ENCODE peak calls at places on chromosomes 3 and 15, in eight cellular contexts. V, Q, N, C, U, B, F and D are unnamed samples.

GRCh38 chr3:85939026-85939616 is 980.3 kb downstream of the CADM2 start:
- DNase-seq in B (no peak), F (no peak), Q (no peak), U (no peak), N (no peak), C (no peak), V (no peak), D (peak)

GRCh38 chr3:167941234-167941995 is 154.3 kb downstream of the GOLIM4 start:
- DNase-seq in B (no peak), F (no peak), N (no peak), U (peak), Q (no peak), C (no peak), V (no peak), D (peak)

GRCh38 chr3:27724459-27725197 is 2.5 kb upstream of the EOMES start:
- DNase-seq in N (no peak), C (no peak), F (no peak), Q (peak), U (no peak), B (peak), V (no peak), D (no peak)

GRCh38 chr15:48861813-48862431 is 16.0 kb upstream of the EID1 start:
- DNase-seq in B (peak), U (no peak), C (peak), F (peak), V (no peak), Q (peak), N (peak), D (peak)

GRCh38 chr15:64544450-64544849 is 84.1 kb downstream of the ZNF609 start:
- DNase-seq in V (no peak), F (no peak), C (no peak), Q (no peak), N (no peak), B (no peak), U (no peak), D (no peak)

GRCh38 chr3:141915016-141915415 is 38.6 kb downstream of the ATP1B3 start:
- DNase-seq in F (no peak), C (no peak), Q (no peak), U (no peak), V (no peak), N (no peak), B (no peak), D (no peak)

GRCh38 chr3:171791695-171792082 is 18.6 kb downstream of the PLD1 start:
- DNase-seq in B (no peak), N (no peak), U (no peak), Q (peak), C (no peak), F (peak), V (no peak), D (peak)

GRCh38 chr3:49174586-49174985 is 3.2 kb downstream of the KLHDC8B start:
- DNase-seq in U (no peak), F (no peak), C (no peak), Q (no peak), N (no peak), B (no peak), V (no peak), D (no peak)

GRCh38 chr15:68412218-68412617 is 19.7 kb downstream of the ITGA11 start:
- DNase-seq in B (no peak), V (peak), C (no peak), U (no peak), Q (no peak), F (no peak), N (no peak), D (no peak)

GRCh38 chr3:12405432-12406272 is 78.6 kb upstream of the TSEN2 start:
- DNase-seq in F (peak), U (peak), C (no peak), V (peak), N (no peak), B (no peak), Q (no peak), D (peak)

GRCh38 chr15:69467636-69468035 is 15.0 kb downstream of the RPLP1 start:
- DNase-seq in U (no peak), F (no peak), Q (no peak), N (no peak), C (no peak), B (no peak), V (peak), D (no peak)

GRCh38 chr15:85142324-85142723 is 160.7 kb downstream of the PDE8A start:
- DNase-seq in B (no peak), U (no peak), N (no peak), Q (no peak), F (peak), V (no peak), C (no peak), D (no peak)

GRCh38 chr15:77497108-77497737 is 76.5 kb downstream of the HMG20A start:
- DNase-seq in N (peak), B (peak), Q (no peak), V (no peak), C (no peak), U (peak), F (no peak), D (peak)

GRCh38 chr3:150848864-150849263 is 56.4 kb downstream of the MINDY4B start:
- DNase-seq in B (no peak), U (no peak), F (no peak), Q (no peak), V (no peak), C (no peak), N (no peak), D (no peak)

GRCh38 chr3:53890726-53891499 is 746 bp downstream of the SELENOK start:
- DNase-seq in U (no peak), V (no peak), Q (peak), B (no peak), F (no peak), N (peak), C (peak), D (peak)

GRCh38 chr3:121800906-121801305 is 34.0 kb downstream of the IQCB1 start:
- DNase-seq in N (no peak), Q (no peak), V (no peak), F (no peak), B (no peak), C (no peak), U (no peak), D (no peak)

GRCh38 chr3:73399106-73399505 is 225.6 kb downstream of the PDZRN3 start:
- DNase-seq in Q (no peak), N (no peak), C (no peak), B (no peak), F (no peak), V (no peak), U (no peak), D (no peak)

GRCh38 chr3:3212781-3213416 is 33.4 kb upstream of the CRBN start:
- DNase-seq in V (no peak), B (no peak), N (no peak), U (no peak), Q (no peak), F (no peak), C (no peak), D (no peak)

GRCh38 chr15:67769468-67770097 is 55.7 kb upstream of the SKOR1 start:
- DNase-seq in B (no peak), C (no peak), N (no peak), Q (no peak), F (no peak), V (no peak), U (no peak), D (no peak)

GRCh38 chr3:77254967-77255831 is 215.3 kb downstream of the ROBO2 start:
- DNase-seq in U (no peak), V (no peak), N (peak), B (peak), F (peak), Q (peak), C (no peak), D (peak)

GRCh38 chr15:31302029-31302657 is 24.5 kb upstream of the KLF13 start:
- DNase-seq in Q (no peak), C (no peak), U (no peak), B (no peak), F (no peak), V (peak), N (no peak), D (no peak)

GRCh38 chr3:161310649-161311423 is 60.5 kb downstream of the SPTSSB start:
- DNase-seq in V (no peak), N (no peak), U (no peak), F (no peak), B (no peak), Q (no peak), C (peak), D (no peak)

GRCh38 chr3:177516130-177517011 is 319.1 kb upstream of the TBL1XR1 start:
- DNase-seq in U (peak), V (no peak), F (no peak), Q (peak), B (peak), C (no peak), N (no peak), D (peak)

GRCh38 chr15:92365079-92365478 is 28.6 kb upstream of the ST8SIA2 start:
- DNase-seq in V (no peak), F (no peak), U (no peak), Q (no peak), N (no peak), C (no peak), B (no peak), D (no peak)

GRCh38 chr3:127439621-127440020 is 150.9 kb downstream of the TPRA1 start:
- DNase-seq in V (peak), N (no peak), U (no peak), C (no peak), Q (no peak), B (no peak), F (no peak), D (no peak)

GRCh38 chr3:38966956-38967795 is 84.6 kb downstream of the SCN11A start:
- DNase-seq in N (no peak), Q (no peak), F (no peak), U (no peak), B (no peak), V (no peak), C (no peak), D (no peak)

GRCh38 chr15:28890711-28891495 is 5.1 kb downstream of the APBA2 start:
- DNase-seq in Q (no peak), F (no peak), C (peak), B (no peak), U (no peak), N (no peak), V (no peak), D (no peak)

GRCh38 chr3:71441925-71442620 is 141.5 kb downstream of the FOXP1 start:
- DNase-seq in B (no peak), F (no peak), U (no peak), V (no peak), N (no peak), Q (no peak), C (no peak), D (no peak)

GRCh38 chr3:127697531-127698240 is 24.9 kb downstream of the ABTB1 start:
- DNase-seq in Q (peak), C (peak), F (peak), N (peak), V (peak), B (peak), U (peak), D (peak)